ENCODE peak calls at places on chromosomes 11 and 22, in ten cellular contexts. One of them, this sample, is unnamed.
A peak's percentile ranks its signal among the peaks of the same experiment; 100 is the strongest.

GRCh38 chr11:72932132-72932570 is 117.9 kb downstream of the ATG16L2 start:
- DNase-seq in SJSA1: no peak
- DNase-seq in right cardiac atrium: no peak
- DNase-seq in MM.1S: no peak
- DNase-seq in A549: no peak
- DNase-seq in K562: no peak
- DNase-seq in ovary: no peak
- DNase-seq in mammary epithelial cell: peak; percentile 39
- DNase-seq in adrenal gland: no peak
- DNase-seq in IMR-90: peak; percentile 72
- DNase-seq in this sample: no peak

GRCh38 chr11:20310596-20311394 is 52.7 kb upstream of the HTATIP2 start:
- DNase-seq in SJSA1: no peak
- DNase-seq in right cardiac atrium: no peak
- DNase-seq in MM.1S: no peak
- DNase-seq in A549: no peak
- DNase-seq in K562: no peak
- DNase-seq in ovary: no peak
- DNase-seq in mammary epithelial cell: no peak
- DNase-seq in adrenal gland: no peak
- DNase-seq in IMR-90: no peak
- DNase-seq in this sample: peak; percentile 85

GRCh38 chr11:47351159-47352126 is 1.1 kb downstream of the MYBPC3 start:
- DNase-seq in SJSA1: no peak
- DNase-seq in right cardiac atrium: peak; percentile 87
- DNase-seq in MM.1S: no peak
- DNase-seq in A549: no peak
- DNase-seq in K562: no peak
- DNase-seq in ovary: no peak
- DNase-seq in mammary epithelial cell: no peak
- DNase-seq in adrenal gland: peak; percentile 65
- DNase-seq in IMR-90: no peak
- DNase-seq in this sample: no peak

GRCh38 chr11:104784684-104785460 is 113.4 kb downstream of the CASP12 start:
- DNase-seq in SJSA1: no peak
- DNase-seq in right cardiac atrium: no peak
- DNase-seq in MM.1S: no peak
- DNase-seq in A549: no peak
- DNase-seq in K562: no peak
- DNase-seq in ovary: no peak
- DNase-seq in mammary epithelial cell: no peak
- DNase-seq in adrenal gland: no peak
- DNase-seq in IMR-90: peak; percentile 23
- DNase-seq in this sample: no peak

GRCh38 chr11:11836676-11837231 is 5.0 kb upstream of the USP47 start:
- DNase-seq in SJSA1: no peak
- DNase-seq in right cardiac atrium: no peak
- DNase-seq in MM.1S: no peak
- DNase-seq in A549: no peak
- DNase-seq in K562: no peak
- DNase-seq in ovary: no peak
- DNase-seq in mammary epithelial cell: no peak
- DNase-seq in adrenal gland: no peak
- DNase-seq in IMR-90: peak; percentile 30
- DNase-seq in this sample: no peak

GRCh38 chr11:123577081-123577598 is 77.3 kb downstream of the SCN3B start:
- DNase-seq in SJSA1: peak; percentile 57
- DNase-seq in right cardiac atrium: peak; percentile 90
- DNase-seq in MM.1S: peak; percentile 56
- DNase-seq in A549: peak; percentile 44
- DNase-seq in K562: peak; percentile 84
- DNase-seq in ovary: peak; percentile 87
- DNase-seq in mammary epithelial cell: peak; percentile 20
- DNase-seq in adrenal gland: peak; percentile 84
- DNase-seq in IMR-90: peak; percentile 43
- DNase-seq in this sample: peak; percentile 27

GRCh38 chr11:62602141-62603071 is 741 bp upstream of the MTA2 start:
- DNase-seq in SJSA1: peak; percentile 83
- DNase-seq in right cardiac atrium: peak; percentile 90
- DNase-seq in MM.1S: no peak
- DNase-seq in A549: peak; percentile 37
- DNase-seq in K562: peak; percentile 86
- DNase-seq in ovary: peak; percentile 79
- DNase-seq in mammary epithelial cell: no peak
- DNase-seq in adrenal gland: peak; percentile 69
- DNase-seq in IMR-90: peak; percentile 46
- DNase-seq in this sample: no peak

GRCh38 chr11:111557425-111558111 is 17.0 kb downstream of the LAYN start:
- DNase-seq in SJSA1: peak; percentile 75
- DNase-seq in right cardiac atrium: no peak
- DNase-seq in MM.1S: no peak
- DNase-seq in A549: peak; percentile 53
- DNase-seq in K562: no peak
- DNase-seq in ovary: no peak
- DNase-seq in mammary epithelial cell: peak; percentile 89
- DNase-seq in adrenal gland: no peak
- DNase-seq in IMR-90: peak; percentile 99
- DNase-seq in this sample: no peak

GRCh38 chr11:62394825-62395538 is 23.9 kb upstream of the SCGB1A1 start:
- DNase-seq in SJSA1: peak; percentile 94
- DNase-seq in right cardiac atrium: peak; percentile 95
- DNase-seq in MM.1S: peak; percentile 80
- DNase-seq in A549: peak; percentile 83
- DNase-seq in K562: peak; percentile 57
- DNase-seq in ovary: peak; percentile 86
- DNase-seq in mammary epithelial cell: peak; percentile 75
- DNase-seq in adrenal gland: peak; percentile 76
- DNase-seq in IMR-90: peak; percentile 80
- DNase-seq in this sample: peak; percentile 75

GRCh38 chr11:36011574-36011973 is 67.7 kb downstream of the LDLRAD3 start:
- DNase-seq in SJSA1: no peak
- DNase-seq in right cardiac atrium: no peak
- DNase-seq in MM.1S: no peak
- DNase-seq in A549: no peak
- DNase-seq in K562: no peak
- DNase-seq in ovary: no peak
- DNase-seq in mammary epithelial cell: no peak
- DNase-seq in adrenal gland: no peak
- DNase-seq in IMR-90: no peak
- DNase-seq in this sample: no peak

GRCh38 chr22:17980638-17981051 is 43.7 kb downstream of the MICAL3 start:
- DNase-seq in SJSA1: no peak
- DNase-seq in right cardiac atrium: peak; percentile 71
- DNase-seq in MM.1S: no peak
- DNase-seq in A549: no peak
- DNase-seq in K562: peak; percentile 92
- DNase-seq in ovary: no peak
- DNase-seq in mammary epithelial cell: no peak
- DNase-seq in adrenal gland: no peak
- DNase-seq in IMR-90: peak; percentile 48
- DNase-seq in this sample: peak; percentile 75

GRCh38 chr11:3959015-3959917 is 103.8 kb downstream of the STIM1 start:
- DNase-seq in SJSA1: no peak
- DNase-seq in right cardiac atrium: no peak
- DNase-seq in MM.1S: no peak
- DNase-seq in A549: peak; percentile 54
- DNase-seq in K562: peak; percentile 48
- DNase-seq in ovary: no peak
- DNase-seq in mammary epithelial cell: peak; percentile 79
- DNase-seq in adrenal gland: no peak
- DNase-seq in IMR-90: peak; percentile 71
- DNase-seq in this sample: no peak

GRCh38 chr11:18615628-18616392 is 16.2 kb downstream of the MISFA start:
- DNase-seq in SJSA1: no peak
- DNase-seq in right cardiac atrium: no peak
- DNase-seq in MM.1S: no peak
- DNase-seq in A549: no peak
- DNase-seq in K562: no peak
- DNase-seq in ovary: no peak
- DNase-seq in mammary epithelial cell: peak; percentile 36
- DNase-seq in adrenal gland: no peak
- DNase-seq in IMR-90: peak; percentile 82
- DNase-seq in this sample: no peak

GRCh38 chr22:47615051-47615450 is 852.6 kb downstream of the TBC1D22A start:
- DNase-seq in SJSA1: no peak
- DNase-seq in right cardiac atrium: no peak
- DNase-seq in MM.1S: no peak
- DNase-seq in A549: no peak
- DNase-seq in K562: no peak
- DNase-seq in ovary: no peak
- DNase-seq in mammary epithelial cell: no peak
- DNase-seq in adrenal gland: no peak
- DNase-seq in IMR-90: no peak
- DNase-seq in this sample: no peak

DNA sequence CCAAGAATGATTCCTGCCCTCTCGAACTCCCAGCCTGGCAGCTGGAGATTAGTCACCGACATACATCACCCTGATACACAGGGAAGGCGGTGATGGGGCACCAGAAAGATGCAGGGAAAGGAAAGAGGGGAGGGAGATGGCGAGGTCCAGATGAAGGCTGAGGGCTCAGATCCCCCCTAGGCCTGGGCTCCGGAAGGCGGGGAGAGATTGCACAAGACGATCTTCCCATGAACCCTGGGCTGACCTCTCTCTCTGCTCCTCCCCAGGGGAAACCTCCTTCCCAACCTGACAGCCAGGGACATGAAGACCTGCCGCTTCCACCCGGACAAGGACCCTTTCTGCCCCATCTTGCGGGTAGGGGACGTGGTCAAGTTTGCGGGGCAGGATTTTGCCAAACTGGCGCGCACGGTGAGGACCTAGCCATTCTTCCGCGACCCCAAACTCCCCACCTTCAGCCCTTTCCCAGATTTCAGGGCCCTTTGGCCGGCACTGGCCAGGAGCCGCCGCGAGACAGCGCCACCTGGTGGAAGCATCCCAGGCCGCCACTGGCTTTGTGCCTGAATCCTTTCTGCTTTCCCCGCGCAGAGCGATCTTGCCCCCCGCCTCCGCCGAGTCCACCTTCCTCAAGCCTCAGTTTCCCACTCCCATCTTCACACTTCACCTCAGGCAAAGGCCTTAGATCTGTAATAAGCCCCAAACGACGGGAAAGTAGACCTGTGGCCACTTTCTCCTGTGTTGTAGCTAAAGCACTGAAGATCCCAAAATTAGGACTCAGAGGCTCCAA is 11.5 kb downstream of the P2RX3 start:
- DNase-seq in SJSA1: peak; percentile 56
- DNase-seq in right cardiac atrium: peak; percentile 88
- DNase-seq in MM.1S: peak; percentile 39
- DNase-seq in A549: peak; percentile 62
- DNase-seq in K562: peak; percentile 88
- DNase-seq in ovary: peak; percentile 79
- DNase-seq in mammary epithelial cell: no peak
- DNase-seq in adrenal gland: peak; percentile 72
- DNase-seq in IMR-90: peak; percentile 33
- DNase-seq in this sample: peak; percentile 63
- H3K4me3 ChIP-seq in SJSA1: no peak overlapping the region
- H3K4me3 ChIP-seq in right cardiac atrium: no peak overlapping the region
- H3K4me3 ChIP-seq in MM.1S: no peak overlapping the region
- H3K4me3 ChIP-seq in A549: no peak overlapping the region
- H3K4me3 ChIP-seq in K562: no peak overlapping the region
- H3K4me3 ChIP-seq in ovary: no peak overlapping the region
- H3K4me3 ChIP-seq in mammary epithelial cell: no peak overlapping the region
- H3K4me3 ChIP-seq in adrenal gland: no peak overlapping the region
- H3K4me3 ChIP-seq in IMR-90: no peak overlapping the region
- H3K4me3 ChIP-seq in this sample: no peak overlapping the region

DNA sequence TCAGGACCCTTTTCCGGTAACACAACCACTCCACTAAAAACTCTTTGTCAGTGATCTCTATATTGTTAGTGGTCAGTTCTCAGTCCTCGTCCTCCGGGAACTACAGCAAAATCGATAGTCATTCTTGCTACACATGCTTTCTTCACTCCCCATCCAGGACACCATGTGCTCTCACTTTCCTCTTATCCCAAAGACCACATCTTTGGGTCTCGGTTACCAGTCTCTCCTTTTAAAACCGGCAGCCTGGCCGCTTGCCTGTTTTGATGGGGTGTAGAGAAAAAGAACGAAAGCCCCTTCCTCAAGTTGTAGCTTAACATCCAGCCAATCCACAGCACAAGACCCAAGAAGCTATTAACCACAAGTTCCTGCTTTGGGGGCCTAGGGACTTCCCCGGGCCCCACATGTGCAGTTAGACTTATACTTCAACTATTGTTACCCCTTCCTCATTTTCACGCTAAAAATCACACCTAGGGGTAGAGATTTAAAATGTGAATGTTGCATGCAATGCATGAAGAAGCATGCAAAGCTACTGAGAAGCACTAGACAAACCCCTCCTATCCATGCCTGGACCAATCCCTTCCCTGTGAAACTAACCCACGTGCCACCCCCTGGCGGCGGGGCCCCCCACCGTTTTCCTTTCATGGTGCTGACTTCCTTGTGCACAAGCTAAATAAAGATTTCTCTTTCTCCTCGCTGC is 1.5 kb upstream of the TOLLIP start:
- DNase-seq in SJSA1: no peak
- DNase-seq in right cardiac atrium: no peak
- DNase-seq in MM.1S: no peak
- DNase-seq in A549: no peak
- DNase-seq in K562: no peak
- DNase-seq in ovary: no peak
- DNase-seq in mammary epithelial cell: no peak
- DNase-seq in adrenal gland: no peak
- DNase-seq in IMR-90: no peak
- DNase-seq in this sample: no peak
- H3K4me1 ChIP-seq in SJSA1: peaks cover 11% of the 10 kb centered on the region
- H3K4me1 ChIP-seq in right cardiac atrium: peaks cover 9% of the 10 kb centered on the region
- H3K4me1 ChIP-seq in MM.1S: peaks cover 4% of the 10 kb centered on the region
- H3K4me1 ChIP-seq in A549: peaks cover 9% of the 10 kb centered on the region
- H3K4me1 ChIP-seq in K562: peaks cover 31% of the 10 kb centered on the region
- H3K4me1 ChIP-seq in ovary: peaks cover 16% of the 10 kb centered on the region
- H3K4me1 ChIP-seq in mammary epithelial cell: peaks cover 34% of the 10 kb centered on the region
- H3K4me1 ChIP-seq in adrenal gland: peaks cover 29% of the 10 kb centered on the region
- H3K4me1 ChIP-seq in IMR-90: peaks cover 4% of the 10 kb centered on the region
- H3K4me1 ChIP-seq in this sample: no peaks in the 10 kb centered on the region

DNA sequence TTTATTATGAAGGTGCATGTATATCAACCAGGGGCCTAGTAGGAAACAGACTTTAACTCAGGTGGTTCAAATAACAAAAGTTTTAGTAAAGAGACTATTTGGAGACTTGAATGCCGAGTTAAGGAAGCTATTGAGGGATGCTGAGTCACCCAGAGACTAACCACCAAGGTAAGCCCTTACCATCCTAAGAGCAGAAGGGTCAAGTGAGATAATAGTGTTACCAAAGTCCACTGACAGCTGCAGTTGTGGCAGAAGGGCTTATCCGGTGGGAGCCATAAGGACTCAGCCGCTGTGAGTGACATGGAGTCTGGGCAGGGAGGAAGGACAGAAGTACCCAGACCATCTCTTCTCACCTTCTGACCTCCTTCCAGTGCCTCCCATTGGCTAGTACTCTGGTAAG is 134.0 kb downstream of the INSC start:
- DNase-seq in SJSA1: no peak
- DNase-seq in right cardiac atrium: no peak
- DNase-seq in MM.1S: no peak
- DNase-seq in A549: no peak
- DNase-seq in K562: no peak
- DNase-seq in ovary: no peak
- DNase-seq in mammary epithelial cell: no peak
- DNase-seq in adrenal gland: no peak
- DNase-seq in IMR-90: no peak
- DNase-seq in this sample: peak; percentile 11
- H3K27ac ChIP-seq in SJSA1: no peak overlapping the region
- H3K27ac ChIP-seq in right cardiac atrium: no peak overlapping the region
- H3K27ac ChIP-seq in MM.1S: no peak overlapping the region
- H3K27ac ChIP-seq in A549: no peak overlapping the region
- H3K27ac ChIP-seq in K562: no peak overlapping the region
- H3K27ac ChIP-seq in ovary: no peak overlapping the region
- H3K27ac ChIP-seq in mammary epithelial cell: no peak overlapping the region
- H3K27ac ChIP-seq in adrenal gland: no peak overlapping the region
- H3K27ac ChIP-seq in IMR-90: no peak overlapping the region
- H3K27ac ChIP-seq in this sample: no peak overlapping the region

GRCh38 chr22:24398409-24398808 is 29.0 kb upstream of the ADORA2A start:
- DNase-seq in SJSA1: no peak
- DNase-seq in right cardiac atrium: no peak
- DNase-seq in MM.1S: no peak
- DNase-seq in A549: no peak
- DNase-seq in K562: no peak
- DNase-seq in ovary: no peak
- DNase-seq in mammary epithelial cell: no peak
- DNase-seq in adrenal gland: no peak
- DNase-seq in IMR-90: peak; percentile 68
- DNase-seq in this sample: no peak
- H3K4me3 ChIP-seq in SJSA1: no peak overlapping the region
- H3K4me3 ChIP-seq in right cardiac atrium: no peak overlapping the region
- H3K4me3 ChIP-seq in MM.1S: no peak overlapping the region
- H3K4me3 ChIP-seq in A549: no peak overlapping the region
- H3K4me3 ChIP-seq in K562: no peak overlapping the region
- H3K4me3 ChIP-seq in ovary: no peak overlapping the region
- H3K4me3 ChIP-seq in mammary epithelial cell: no peak overlapping the region
- H3K4me3 ChIP-seq in adrenal gland: no peak overlapping the region
- H3K4me3 ChIP-seq in IMR-90: no peak overlapping the region
- H3K4me3 ChIP-seq in this sample: no peak overlapping the region